ENCODE peak calls at places on chromosomes 5 and 9, in eight cellular contexts. One of them, this sample, is unnamed.

GRCh38 chr5:177483042-177483441 is 9.6 kb upstream of the DBN1 start:
- DNase-seq in right cardiac atrium: no peak
- DNase-seq in ELF-1: no peak
- DNase-seq in naive thymus-derived CD4-positive, alpha-beta T cell: no peak
- DNase-seq in stimulated activated CD8-positive, alpha-beta memory T cell treated with anti-CD3 and anti-CD28 coated beads, Interleukin-15, amount 100 ng/mL, for 1 hour: no peak
- DNase-seq in AG08395: no peak
- DNase-seq in neuronal stem cell: no peak
- DNase-seq in heart left ventricle: no peak
- DNase-seq in this sample: no peak

GRCh38 chr5:41598011-41598410 is 87.6 kb upstream of the PLCXD3 start:
- DNase-seq in ELF-1: no peak
- DNase-seq in AG08395: no peak
- DNase-seq in naive thymus-derived CD4-positive, alpha-beta T cell: no peak
- DNase-seq in right cardiac atrium: no peak
- DNase-seq in neuronal stem cell: no peak
- DNase-seq in stimulated activated CD8-positive, alpha-beta memory T cell treated with anti-CD3 and anti-CD28 coated beads, Interleukin-15, amount 100 ng/mL, for 1 hour: no peak
- DNase-seq in heart left ventricle: no peak
- DNase-seq in this sample: no peak

GRCh38 chr5:61311836-61312808 is 19.9 kb upstream of the ZSWIM6 start:
- DNase-seq in naive thymus-derived CD4-positive, alpha-beta T cell: no peak
- DNase-seq in neuronal stem cell: no peak
- DNase-seq in heart left ventricle: no peak
- DNase-seq in stimulated activated CD8-positive, alpha-beta memory T cell treated with anti-CD3 and anti-CD28 coated beads, Interleukin-15, amount 100 ng/mL, for 1 hour: no peak
- DNase-seq in AG08395: no peak
- DNase-seq in right cardiac atrium: no peak
- DNase-seq in ELF-1: no peak
- DNase-seq in this sample: no peak

GRCh38 chr5:10286552-10287227 is 21.0 kb downstream of the CMBL start:
- DNase-seq in heart left ventricle: peak
- DNase-seq in naive thymus-derived CD4-positive, alpha-beta T cell: no peak
- DNase-seq in neuronal stem cell: no peak
- DNase-seq in right cardiac atrium: no peak
- DNase-seq in ELF-1: no peak
- DNase-seq in stimulated activated CD8-positive, alpha-beta memory T cell treated with anti-CD3 and anti-CD28 coated beads, Interleukin-15, amount 100 ng/mL, for 1 hour: no peak
- DNase-seq in AG08395: peak
- DNase-seq in this sample: no peak

GRCh38 chr5:144085381-144085780 is 85.1 kb downstream of the YIPF5 start:
- DNase-seq in naive thymus-derived CD4-positive, alpha-beta T cell: no peak
- DNase-seq in ELF-1: no peak
- DNase-seq in heart left ventricle: no peak
- DNase-seq in stimulated activated CD8-positive, alpha-beta memory T cell treated with anti-CD3 and anti-CD28 coated beads, Interleukin-15, amount 100 ng/mL, for 1 hour: no peak
- DNase-seq in AG08395: no peak
- DNase-seq in right cardiac atrium: no peak
- DNase-seq in neuronal stem cell: no peak
- DNase-seq in this sample: no peak

GRCh38 chr9:108789742-108790141 is 66.0 kb downstream of the ACTL7B start:
- DNase-seq in heart left ventricle: no peak
- DNase-seq in neuronal stem cell: no peak
- DNase-seq in naive thymus-derived CD4-positive, alpha-beta T cell: no peak
- DNase-seq in ELF-1: no peak
- DNase-seq in AG08395: no peak
- DNase-seq in stimulated activated CD8-positive, alpha-beta memory T cell treated with anti-CD3 and anti-CD28 coated beads, Interleukin-15, amount 100 ng/mL, for 1 hour: no peak
- DNase-seq in right cardiac atrium: no peak
- DNase-seq in this sample: no peak

GRCh38 chr5:74877624-74878304 is 11.6 kb upstream of the FAM169A start:
- DNase-seq in stimulated activated CD8-positive, alpha-beta memory T cell treated with anti-CD3 and anti-CD28 coated beads, Interleukin-15, amount 100 ng/mL, for 1 hour: no peak
- DNase-seq in AG08395: no peak
- DNase-seq in right cardiac atrium: no peak
- DNase-seq in naive thymus-derived CD4-positive, alpha-beta T cell: no peak
- DNase-seq in heart left ventricle: no peak
- DNase-seq in ELF-1: no peak
- DNase-seq in neuronal stem cell: no peak
- DNase-seq in this sample: no peak

GRCh38 chr5:57346336-57346735 is 136.3 kb downstream of the ACTBL2 start:
- DNase-seq in heart left ventricle: no peak
- DNase-seq in naive thymus-derived CD4-positive, alpha-beta T cell: no peak
- DNase-seq in stimulated activated CD8-positive, alpha-beta memory T cell treated with anti-CD3 and anti-CD28 coated beads, Interleukin-15, amount 100 ng/mL, for 1 hour: no peak
- DNase-seq in ELF-1: no peak
- DNase-seq in AG08395: no peak
- DNase-seq in neuronal stem cell: no peak
- DNase-seq in right cardiac atrium: no peak
- DNase-seq in this sample: no peak

GRCh38 chr5:52864376-52864775 is 76.7 kb downstream of the ITGA1 start:
- DNase-seq in ELF-1: no peak
- DNase-seq in right cardiac atrium: no peak
- DNase-seq in stimulated activated CD8-positive, alpha-beta memory T cell treated with anti-CD3 and anti-CD28 coated beads, Interleukin-15, amount 100 ng/mL, for 1 hour: no peak
- DNase-seq in naive thymus-derived CD4-positive, alpha-beta T cell: no peak
- DNase-seq in neuronal stem cell: no peak
- DNase-seq in AG08395: peak
- DNase-seq in heart left ventricle: no peak
- DNase-seq in this sample: no peak